ENCODE peak calls at places on chromosomes 16 and 17, in four cellular contexts. One of them, this sample, is unnamed.

GRCh38 chr16:12920739-12921138 is 19.3 kb downstream of the SHISA9 start:
- DNase-seq in sigmoid colon: no peak
- DNase-seq in foreskin fibroblast: no peak
- DNase-seq in kidney: no peak
- DNase-seq in this sample: no peak

GRCh38 chr17:55531053-55531728 is 19.9 kb upstream of the SMIM36 start:
- DNase-seq in kidney: no peak
- DNase-seq in sigmoid colon: no peak
- DNase-seq in foreskin fibroblast: no peak
- DNase-seq in this sample: no peak

GRCh38 chr16:58299757-58300349 is 5.0 kb upstream of the PRSS54 start:
- DNase-seq in foreskin fibroblast: peak
- DNase-seq in kidney: no peak
- DNase-seq in sigmoid colon: no peak
- DNase-seq in this sample: no peak

GRCh38 chr16:47958726-47959125 is 197.1 kb downstream of the ABCC12 start:
- DNase-seq in foreskin fibroblast: no peak
- DNase-seq in kidney: no peak
- DNase-seq in sigmoid colon: no peak
- DNase-seq in this sample: no peak

GRCh38 chr17:3659541-3660111 is 8.8 kb downstream of the TAX1BP3 start:
- DNase-seq in sigmoid colon: peak
- DNase-seq in kidney: peak
- DNase-seq in foreskin fibroblast: peak
- DNase-seq in this sample: peak

GRCh38 chr17:3683054-3683511 is 12.9 kb downstream of the P2RX5 start:
- DNase-seq in sigmoid colon: no peak
- DNase-seq in kidney: peak
- DNase-seq in foreskin fibroblast: peak
- DNase-seq in this sample: no peak

GRCh38 chr17:45313927-45314760 is 2.7 kb downstream of the MAP3K14 start:
- DNase-seq in kidney: no peak
- DNase-seq in foreskin fibroblast: peak
- DNase-seq in sigmoid colon: no peak
- DNase-seq in this sample: no peak

GRCh38 chr16:2486645-2487516 is 12.0 kb downstream of the TBC1D24 start:
- DNase-seq in foreskin fibroblast: peak
- DNase-seq in sigmoid colon: no peak
- DNase-seq in kidney: peak
- DNase-seq in this sample: peak

GRCh38 chr17:11564483-11565380 is 33.5 kb upstream of the DNAH9 start:
- DNase-seq in foreskin fibroblast: no peak
- DNase-seq in sigmoid colon: no peak
- DNase-seq in kidney: no peak
- DNase-seq in this sample: no peak

GRCh38 chr16:19410435-19411153 is 7.1 kb upstream of the TMC5 start:
- DNase-seq in foreskin fibroblast: peak
- DNase-seq in sigmoid colon: no peak
- DNase-seq in kidney: no peak
- DNase-seq in this sample: no peak

GRCh38 chr17:17538417-17539391 is 42.5 kb upstream of the RASD1 start:
- DNase-seq in kidney: no peak
- DNase-seq in foreskin fibroblast: peak
- DNase-seq in sigmoid colon: no peak
- DNase-seq in this sample: no peak

GRCh38 chr16:58459344-58460218 is 40.4 kb upstream of the NDRG4 start:
- DNase-seq in foreskin fibroblast: peak
- DNase-seq in sigmoid colon: no peak
- DNase-seq in kidney: no peak
- DNase-seq in this sample: peak

DNA sequence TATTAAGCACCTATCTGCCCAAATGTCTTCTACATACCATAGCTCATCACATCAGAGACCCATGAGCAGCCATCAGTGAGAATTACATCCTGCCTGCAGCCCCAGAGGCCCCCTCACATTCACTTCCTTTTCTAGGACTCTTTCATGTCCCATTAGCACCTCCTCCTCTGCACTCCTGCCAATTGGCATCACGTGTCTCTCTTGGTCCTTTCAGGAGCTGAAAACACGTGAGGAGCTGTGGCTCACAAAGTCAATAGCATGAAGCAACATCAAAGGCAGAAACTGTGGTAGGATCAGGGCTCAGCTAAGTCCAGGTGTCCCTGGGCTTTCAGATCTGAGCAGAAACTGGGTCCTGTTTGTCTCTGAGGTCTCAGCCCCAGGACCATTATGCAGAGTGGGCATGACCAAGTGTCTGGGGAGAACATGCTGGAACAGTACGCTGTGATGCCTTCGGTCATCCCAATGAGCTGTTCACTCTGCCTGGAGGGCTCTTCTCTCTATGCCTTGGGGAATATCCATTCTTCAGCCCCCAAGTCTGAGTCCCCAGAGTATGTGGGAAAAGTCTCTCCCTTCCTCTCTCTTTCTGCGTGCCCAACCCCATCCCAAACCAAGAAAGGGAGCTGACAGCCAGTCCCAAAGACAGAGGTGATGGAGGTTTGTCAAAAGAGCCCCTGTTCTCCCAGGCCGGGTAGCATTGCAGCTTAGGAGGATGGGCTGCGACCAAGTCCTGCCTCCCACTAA is 457.0 kb upstream of the CDH5 start:
- DNase-seq in kidney: no peak
- DNase-seq in foreskin fibroblast: no peak
- DNase-seq in sigmoid colon: no peak
- DNase-seq in this sample: peak
- TF ChIP-seq CTCF in kidney: no peak
- TF ChIP-seq CTCF in foreskin fibroblast: no peak
- TF ChIP-seq CTCF in sigmoid colon: no peak
- TF ChIP-seq CTCF in this sample: no peak

GRCh38 chr16:88705076-88705684 is 1.0 kb downstream of the RNF166 start:
- DNase-seq in foreskin fibroblast: peak
- DNase-seq in sigmoid colon: no peak
- DNase-seq in kidney: no peak
- DNase-seq in this sample: no peak

GRCh38 chr16:88706965-88707871 is 915 bp downstream of the CTU2 start:
- DNase-seq in kidney: no peak
- DNase-seq in sigmoid colon: no peak
- DNase-seq in foreskin fibroblast: no peak
- DNase-seq in this sample: peak

GRCh38 chr16:88705746-88706287 is 391 bp downstream of the RNF166 start:
- DNase-seq in foreskin fibroblast: peak
- DNase-seq in sigmoid colon: no peak
- DNase-seq in kidney: no peak
- DNase-seq in this sample: no peak

GRCh38 chr16:88703486-88704309 is 2.5 kb downstream of the RNF166 start:
- DNase-seq in foreskin fibroblast: no peak
- DNase-seq in kidney: no peak
- DNase-seq in sigmoid colon: no peak
- DNase-seq in this sample: no peak

GRCh38 chr16:88706288-88706964 is at the start of the genes CTU2 and RNF166:
- DNase-seq in foreskin fibroblast: peak
- DNase-seq in kidney: peak
- DNase-seq in sigmoid colon: peak
- DNase-seq in this sample: peak
- TF ChIP-seq CTCF in foreskin fibroblast: no peak
- TF ChIP-seq CTCF in kidney: peak
- TF ChIP-seq CTCF in sigmoid colon: no peak
- TF ChIP-seq CTCF in this sample: no peak

GRCh38 chr17:51857052-51857593 is 301.4 kb downstream of the CA10 start:
- DNase-seq in foreskin fibroblast: no peak
- DNase-seq in sigmoid colon: no peak
- DNase-seq in kidney: no peak
- DNase-seq in this sample: no peak
- TF ChIP-seq CTCF in foreskin fibroblast: no peak
- TF ChIP-seq CTCF in sigmoid colon: no peak
- TF ChIP-seq CTCF in kidney: no peak
- TF ChIP-seq CTCF in this sample: no peak

DNA sequence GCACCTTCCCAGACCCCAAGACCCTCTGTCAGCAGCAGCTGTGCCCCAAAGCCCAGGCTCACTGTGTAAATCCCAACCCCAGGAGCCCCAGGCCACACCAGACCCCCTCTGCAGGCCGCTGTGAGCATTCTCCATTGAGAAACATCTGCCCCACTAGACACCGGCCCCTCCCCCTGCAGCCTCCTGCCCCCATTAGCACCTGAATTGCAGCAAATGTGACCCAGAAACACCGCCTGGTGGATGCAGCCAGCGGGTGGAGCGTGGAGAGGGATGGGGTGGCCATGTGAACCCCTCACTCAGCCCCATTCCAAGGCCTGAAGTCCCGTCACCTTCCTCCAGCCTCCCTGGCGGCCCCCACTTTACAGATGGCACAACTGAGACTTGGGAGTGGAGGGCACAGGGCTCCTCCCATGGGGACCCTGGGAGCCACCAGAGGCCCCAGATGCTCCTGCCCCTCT is 2.2 kb downstream of the UBALD1 start:
- DNase-seq in kidney: no peak
- DNase-seq in sigmoid colon: peak
- DNase-seq in foreskin fibroblast: no peak
- DNase-seq in this sample: no peak
- TF ChIP-seq CTCF in kidney: no peak
- TF ChIP-seq CTCF in sigmoid colon: no peak
- TF ChIP-seq CTCF in foreskin fibroblast: no peak
- TF ChIP-seq CTCF in this sample: no peak

DNA sequence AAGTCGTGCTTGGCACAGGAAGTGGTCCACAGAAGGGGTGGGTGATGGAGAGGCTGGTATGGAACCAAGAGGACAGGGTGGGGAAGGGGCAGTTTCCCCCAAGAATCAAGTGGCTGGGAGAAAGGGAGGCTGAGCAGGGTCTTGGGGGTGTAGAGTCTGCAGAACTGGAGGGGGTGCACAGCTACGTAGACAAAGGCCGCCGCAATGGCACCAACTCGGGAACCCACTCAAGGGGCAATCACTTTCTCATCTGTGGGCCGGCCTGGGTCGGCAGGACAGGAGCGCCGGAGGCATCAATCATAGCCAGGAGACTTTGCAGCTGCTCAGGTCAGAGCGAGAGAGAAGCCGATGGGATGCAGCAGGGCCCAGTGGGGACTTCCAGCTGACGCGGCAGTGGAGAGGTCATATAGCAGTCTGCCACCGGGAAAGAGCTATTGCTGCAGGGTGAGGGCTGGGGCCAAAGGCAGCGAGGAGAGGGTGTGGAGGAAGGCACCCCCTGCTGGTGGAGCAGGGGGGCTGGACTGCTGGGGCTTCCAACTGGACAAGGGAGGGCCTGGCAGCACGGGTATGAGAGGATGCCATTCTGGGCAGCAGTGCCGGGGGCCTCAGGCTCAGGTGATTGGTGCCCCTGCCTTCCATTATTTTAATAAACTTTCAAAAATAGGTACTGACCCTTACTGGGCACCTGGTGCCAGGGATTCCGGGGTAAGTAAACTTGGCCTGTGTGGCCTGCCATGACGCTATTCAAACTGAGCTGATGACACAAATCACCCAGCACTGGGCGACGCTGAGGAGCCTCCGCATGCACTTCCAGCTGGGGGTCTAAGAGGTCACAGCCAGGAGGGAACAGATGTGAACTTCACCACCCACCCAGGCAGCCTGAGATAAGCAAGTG is 52.5 kb upstream of the MTSS2 start:
- DNase-seq in foreskin fibroblast: peak
- DNase-seq in sigmoid colon: peak
- DNase-seq in kidney: no peak
- DNase-seq in this sample: peak
- TF ChIP-seq CTCF in foreskin fibroblast: peak
- TF ChIP-seq CTCF in sigmoid colon: peak
- TF ChIP-seq CTCF in kidney: peak
- TF ChIP-seq CTCF in this sample: peak

DNA sequence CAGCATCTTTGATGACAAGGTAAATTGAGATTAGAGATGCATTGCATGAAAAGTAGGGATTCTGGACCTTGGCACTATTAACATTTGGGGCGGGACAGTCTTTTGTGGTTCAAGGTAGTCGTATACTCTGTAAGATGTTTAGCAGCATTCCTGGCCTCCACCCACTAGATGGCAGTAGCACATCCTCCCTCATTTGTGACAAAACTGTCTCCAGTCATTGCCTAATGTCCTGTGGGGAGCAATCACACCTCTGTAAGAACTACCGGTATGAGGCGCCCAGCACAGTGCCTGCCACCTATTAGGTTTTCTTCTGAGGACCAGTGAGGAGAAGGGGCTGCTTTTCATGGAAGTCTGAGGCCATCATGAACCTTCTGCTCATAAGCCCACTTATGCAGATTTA is 180.8 kb downstream of the RBFOX1 start:
- DNase-seq in kidney: no peak
- DNase-seq in foreskin fibroblast: no peak
- DNase-seq in sigmoid colon: no peak
- DNase-seq in this sample: no peak
- TF ChIP-seq CTCF in kidney: peak
- TF ChIP-seq CTCF in foreskin fibroblast: no peak
- TF ChIP-seq CTCF in sigmoid colon: peak
- TF ChIP-seq CTCF in this sample: peak

GRCh38 chr17:31527606-31528005 is 136.1 kb downstream of the RAB11FIP4 start:
- DNase-seq in foreskin fibroblast: no peak
- DNase-seq in kidney: no peak
- DNase-seq in sigmoid colon: no peak
- DNase-seq in this sample: peak
- TF ChIP-seq CTCF in foreskin fibroblast: no peak
- TF ChIP-seq CTCF in kidney: no peak
- TF ChIP-seq CTCF in sigmoid colon: no peak
- TF ChIP-seq CTCF in this sample: no peak

GRCh38 chr16:79982862-79983261 is 382.3 kb upstream of the MAF start:
- DNase-seq in kidney: no peak
- DNase-seq in sigmoid colon: no peak
- DNase-seq in foreskin fibroblast: no peak
- DNase-seq in this sample: no peak

GRCh38 chr16:79980650-79981521 is 380.3 kb upstream of the MAF start:
- DNase-seq in sigmoid colon: no peak
- DNase-seq in foreskin fibroblast: no peak
- DNase-seq in kidney: no peak
- DNase-seq in this sample: no peak

GRCh38 chr16:79977974-79978836 is 377.7 kb upstream of the MAF start:
- DNase-seq in kidney: no peak
- DNase-seq in sigmoid colon: no peak
- DNase-seq in foreskin fibroblast: no peak
- DNase-seq in this sample: no peak

GRCh38 chr16:79982356-79982755 is 381.8 kb upstream of the MAF start:
- DNase-seq in sigmoid colon: no peak
- DNase-seq in foreskin fibroblast: no peak
- DNase-seq in kidney: no peak
- DNase-seq in this sample: no peak

DNA sequence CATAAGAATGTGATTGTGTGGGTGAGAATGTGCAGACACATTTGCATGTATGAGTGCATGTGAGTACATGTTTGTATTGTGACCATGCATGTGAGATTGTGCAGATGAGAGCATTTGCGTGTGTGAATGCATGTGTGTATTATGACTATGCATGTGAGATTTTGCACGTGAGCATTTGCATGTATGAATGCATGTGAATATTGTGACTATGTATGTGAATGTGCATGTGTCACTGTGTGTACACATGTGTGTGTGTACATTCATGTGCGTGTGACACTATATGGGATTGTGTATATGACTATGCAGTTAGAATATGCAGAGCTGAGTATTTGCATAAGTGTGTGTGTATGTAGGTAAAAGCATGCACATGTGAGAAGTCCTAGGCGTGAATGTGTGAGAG is 381.3 kb upstream of the MAF start:
- DNase-seq in foreskin fibroblast: no peak
- DNase-seq in sigmoid colon: no peak
- DNase-seq in kidney: no peak
- DNase-seq in this sample: no peak
- TF ChIP-seq CTCF in foreskin fibroblast: no peak
- TF ChIP-seq CTCF in sigmoid colon: no peak
- TF ChIP-seq CTCF in kidney: no peak
- TF ChIP-seq CTCF in this sample: no peak

GRCh38 chr17:50508573-50509460 is 578 bp downstream of the MYCBPAP start:
- DNase-seq in kidney: peak
- DNase-seq in sigmoid colon: no peak
- DNase-seq in foreskin fibroblast: peak
- DNase-seq in this sample: no peak
- TF ChIP-seq CTCF in kidney: no peak
- TF ChIP-seq CTCF in sigmoid colon: no peak
- TF ChIP-seq CTCF in foreskin fibroblast: no peak
- TF ChIP-seq CTCF in this sample: no peak

This sample was measured in HFFc6.